ENCODE peak calls at places on chromosomes 6 and 20, in five cellular contexts. F is stimulated activated CD4-positive, alpha-beta T cell treated with anti-CD3 and anti-CD28 coated beads, Interleukin-1b, Interleukin-23, amount 100 ng/mL, for 1 hour; N is SW480; T is mesenchymal stem cell; Y is SK-MEL-5. J is an unnamed sample.

GRCh38 chr6:137782166-137783039 is 84.7 kb upstream of the TNFAIP3 start:
- DNase-seq in F (no peak), N (no peak), Y (no peak), T (no peak), J (no peak)

GRCh38 chr6:24683297-24684296 is 16.7 kb downstream of the ACOT13 start:
- DNase-seq in F (no peak), Y (no peak), T (no peak), N (no peak), J (no peak)

GRCh38 chr6:70225052-70225451 is 77.8 kb downstream of the COL9A1 start:
- DNase-seq in Y (peak), N (no peak), T (no peak), F (no peak), J (no peak)

GRCh38 chr6:22892452-22892851 is 323.1 kb downstream of the HDGFL1 start:
- DNase-seq in N (no peak), F (no peak), Y (no peak), T (peak), J (peak)

GRCh38 chr20:35947489-35947888 is 6.8 kb downstream of the SCAND1 start:
- DNase-seq in N (peak), F (no peak), Y (peak), T (peak), J (peak)

GRCh38 chr6:38058022-38058421 is 238.5 kb downstream of the ZFAND3 start:
- DNase-seq in Y (peak), N (peak), F (peak), T (no peak), J (no peak)

GRCh38 chr6:53492860-53493634 is 51.9 kb downstream of the GCLC start:
- DNase-seq in T (peak), Y (peak), N (peak), F (no peak), J (peak)

GRCh38 chr6:117449549-117450439 is 24.1 kb upstream of the ROS1 start:
- DNase-seq in Y (peak), N (peak), F (peak), T (peak), J (peak)

GRCh38 chr20:51660741-51661608 is 107.2 kb downstream of the ATP9A start:
- DNase-seq in F (no peak), Y (no peak), T (peak), N (peak), J (no peak)

GRCh38 chr20:12775041-12775440 is 233.7 kb upstream of the SPTLC3 start:
- DNase-seq in T (no peak), N (no peak), Y (no peak), F (no peak), J (no peak)

GRCh38 chr6:39792501-39793450 is 600 bp downstream of the DAAM2 start:
- DNase-seq in N (no peak), F (no peak), T (no peak), Y (no peak), J (no peak)

GRCh38 chr6:114000066-114000465 is 29.1 kb upstream of the HDAC2 start:
- DNase-seq in T (no peak), Y (no peak), F (no peak), N (no peak), J (no peak)